ENCODE peak calls at places on chromosomes 2 and 18, in four cellular contexts. T, K, B and J are unnamed samples.

GRCh38 chr2:171228826-171229225 is 68.1 kb upstream of the TLK1 start:
- DNase-seq in T (no peak), B (no peak), K (no peak), J (no peak)

GRCh38 chr2:142585785-142586184 is 291.7 kb upstream of the KYNU start:
- DNase-seq in B (no peak), T (no peak), K (no peak), J (peak; percentile 8)

GRCh38 chr2:88680266-88680902 is 11.1 kb upstream of the RPIA start:
- DNase-seq in T (no peak), K (no peak), B (no peak), J (no peak)

GRCh38 chr18:61901334-61901986 is 8.7 kb upstream of the RNF152 start:
- DNase-seq in B (peak; percentile 54), T (no peak), K (peak; percentile 70), J (peak; percentile 70)

GRCh38 chr2:64067326-64067725 is 48.1 kb upstream of the VPS54 start:
- DNase-seq in B (no peak), K (peak; percentile 22), T (no peak), J (no peak)

GRCh38 chr18:32427084-32427933 is 43.4 kb downstream of the GAREM1 start:
- DNase-seq in T (no peak), B (no peak), K (peak; percentile 21), J (no peak)

GRCh38 chr2:127588241-127588640 is 52.8 kb downstream of the MYO7B start:
- DNase-seq in K (no peak), B (no peak), T (peak; percentile 5), J (no peak)

GRCh38 chr2:177058747-177059146 is 153.8 kb upstream of the HNRNPA3 start:
- DNase-seq in K (no peak), B (no peak), T (no peak), J (no peak)

GRCh38 chr2:165864353-165864752 is 70.3 kb upstream of the GALNT3 start:
- DNase-seq in K (no peak), B (no peak), T (no peak), J (no peak)

GRCh38 chr2:235541838-235542549 is 48.2 kb downstream of the AGAP1 start:
- DNase-seq in T (no peak), B (no peak), K (no peak), J (no peak)

GRCh38 chr18:44830551-44830950 is 149.9 kb downstream of the SETBP1 start:
- DNase-seq in B (no peak), K (no peak), T (no peak), J (no peak)

GRCh38 chr18:56962322-56962721 is 184.6 kb upstream of the BOD1L2 start:
- DNase-seq in T (no peak), B (no peak), K (no peak), J (no peak)

GRCh38 chr2:48601349-48601748 is 16.3 kb upstream of the GTF2A1L start:
- DNase-seq in K (no peak), T (no peak), B (no peak), J (no peak)

GRCh38 chr18:10085405-10085804 is 171.6 kb downstream of the VAPA start:
- DNase-seq in T (no peak), K (peak; percentile 7), B (no peak), J (no peak)

GRCh38 chr2:71631411-71631931 is 178.1 kb downstream of the DYSF start:
- DNase-seq in T (no peak), B (no peak), K (peak; percentile 9), J (no peak)

GRCh38 chr18:60662491-60662890 is 289.9 kb upstream of the MC4R start:
- DNase-seq in K (no peak), B (no peak), T (no peak), J (no peak)

GRCh38 chr2:25042321-25043240 is 705 bp downstream of the EFR3B start:
- DNase-seq in K (peak; percentile 32), T (no peak), B (no peak), J (peak; percentile 42)

GRCh38 chr2:152718047-152718908 is at the start of gene ARL6IP6:
- DNase-seq in T (peak; percentile 68), K (peak; percentile 89), B (peak; percentile 89), J (peak; percentile 89)

GRCh38 chr2:62919041-62919440 is 131.6 kb upstream of the OTX1 start:
- DNase-seq in K (no peak), T (no peak), B (no peak), J (no peak)

DNA sequence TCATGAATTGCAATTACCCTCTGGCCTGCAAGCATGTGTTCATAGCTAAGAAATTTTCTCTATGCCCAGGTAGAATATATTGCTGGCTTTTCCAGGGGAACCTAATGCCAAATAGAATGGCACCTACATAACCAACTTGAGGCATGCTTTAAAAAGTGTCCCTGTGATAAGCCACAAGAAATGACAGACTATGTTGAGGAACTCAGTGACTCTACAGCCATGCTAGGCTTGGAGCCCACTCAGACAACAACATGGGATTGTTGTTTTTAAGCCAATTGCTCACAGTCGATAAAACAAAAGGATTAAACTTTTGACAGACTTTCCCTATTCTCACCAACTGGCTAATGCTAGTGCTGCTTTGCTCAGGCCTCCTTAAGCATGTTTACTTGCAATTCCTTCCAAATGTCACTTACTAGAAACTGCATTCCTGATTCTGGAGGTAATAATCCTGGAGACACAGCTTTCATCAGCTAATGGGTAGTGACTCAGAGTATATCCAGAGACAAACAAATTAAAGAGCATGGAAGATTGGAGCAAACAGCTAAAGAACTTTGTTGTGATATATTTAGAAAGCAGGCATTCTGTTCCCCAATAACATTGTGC is 249.0 kb downstream of the SLC8A1 start:
- DNase-seq in K (peak; percentile 30), T (no peak), B (no peak), J (no peak)
- TF ChIP-seq CTCF in K (no peak), T (no peak), B (no peak), J (no peak)

GRCh38 chr18:7516505-7517117 is 50.5 kb upstream of the PTPRM start:
- DNase-seq in K (no peak), T (no peak), B (no peak), J (no peak)
- TF ChIP-seq CTCF in K (no peak), T (no peak), B (no peak), J (no peak)

GRCh38 chr2:41880561-41881243 is 167.1 kb upstream of the PKDCC start:
- DNase-seq in B (no peak), K (peak; percentile 14), T (no peak), J (no peak)
- TF ChIP-seq CTCF in B (no peak), K (no peak), T (no peak), J (no peak)

DNA sequence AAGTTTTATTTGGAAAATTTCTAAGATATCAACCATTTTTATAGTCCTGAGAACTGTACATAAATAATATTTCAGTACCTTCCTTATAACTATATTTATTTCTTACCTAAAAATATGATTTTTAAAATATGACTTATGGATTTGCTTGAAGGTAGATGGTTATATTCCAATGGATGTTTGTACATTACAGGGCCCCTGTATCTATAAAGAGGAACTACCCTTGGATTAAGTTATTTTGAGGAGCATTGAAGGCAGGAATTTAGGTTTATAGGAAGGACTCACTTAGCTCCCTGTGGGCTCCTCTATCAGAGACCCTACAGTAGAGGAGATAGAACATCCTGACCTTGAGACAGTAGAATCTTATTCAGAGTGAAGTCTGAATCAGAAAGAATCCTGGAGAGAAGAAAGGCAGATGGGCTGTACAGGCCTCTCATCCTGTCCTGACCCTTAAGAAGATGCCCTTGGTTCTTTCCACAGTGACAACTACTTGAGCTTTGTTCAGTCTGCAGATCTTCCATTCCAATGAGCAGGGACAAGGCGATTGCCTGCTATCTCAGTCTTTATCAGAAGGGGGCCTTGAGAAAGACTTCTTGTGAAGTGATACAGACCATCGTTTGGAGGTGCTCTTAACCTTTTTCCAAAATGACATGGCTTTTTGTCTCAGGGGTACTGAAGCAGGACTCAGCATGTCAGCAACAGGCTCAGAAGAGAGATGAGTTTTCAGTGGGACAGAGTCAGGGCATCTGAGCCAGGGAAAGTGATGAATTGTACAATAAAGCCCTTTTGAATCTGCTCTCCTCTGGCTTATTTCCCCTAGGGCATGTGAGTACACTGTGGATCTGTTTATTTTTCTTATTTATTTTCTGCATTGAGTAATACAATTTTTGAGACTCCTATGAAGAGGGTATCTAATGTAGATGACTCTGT is 20.9 kb downstream of the OXER1 start:
- DNase-seq in T (no peak), B (no peak), K (no peak), J (peak; percentile 2)
- TF ChIP-seq CTCF in T (no peak), B (no peak), K (no peak), J (no peak)

GRCh38 chr2:105451571-105452140 is 52.8 kb upstream of the FHL2 start:
- DNase-seq in K (no peak), T (no peak), B (no peak), J (no peak)

GRCh38 chr2:105458076-105458475 is 59.2 kb upstream of the FHL2 start:
- DNase-seq in B (no peak), K (no peak), T (no peak), J (no peak)

GRCh38 chr2:105455488-105455991 is 56.7 kb upstream of the FHL2 start:
- DNase-seq in B (peak; percentile 38), T (no peak), K (peak; percentile 88), J (no peak)

GRCh38 chr2:105450495-105450894 is 51.6 kb upstream of the FHL2 start:
- DNase-seq in K (no peak), T (no peak), B (no peak), J (no peak)

GRCh38 chr2:105454801-105455485 is 56.1 kb upstream of the FHL2 start:
- DNase-seq in T (no peak), B (no peak), K (peak; percentile 73), J (no peak)
- TF ChIP-seq CTCF in T (no peak), B (no peak), K (peak; percentile 69), J (no peak)

GRCh38 chr18:77701977-77702376 is 452.3 kb downstream of the GALR1 start:
- DNase-seq in B (no peak), T (no peak), K (no peak), J (no peak)

GRCh38 chr18:77700051-77700450 is 450.4 kb downstream of the GALR1 start:
- DNase-seq in T (no peak), B (no peak), K (no peak), J (no peak)

GRCh38 chr18:77705301-77705700 is 455.7 kb downstream of the GALR1 start:
- DNase-seq in K (no peak), T (no peak), B (no peak), J (no peak)

GRCh38 chr18:77702686-77703085 is 453.0 kb downstream of the GALR1 start:
- DNase-seq in T (no peak), K (peak; percentile 8), B (no peak), J (no peak)
- TF ChIP-seq CTCF in T (no peak), K (no peak), B (peak; percentile 16), J (peak; percentile 5)

GRCh38 chr2:21754164-21754788 is 630.5 kb downstream of the TDRD15 start:
- DNase-seq in B (no peak), T (no peak), K (no peak), J (no peak)
- TF ChIP-seq CTCF in B (no peak), T (no peak), K (peak; percentile 38), J (no peak)

GRCh38 chr2:162839419-162839818 is 852 bp upstream of the KCNH7 start:
- DNase-seq in K (no peak), B (no peak), T (no peak), J (no peak)
- TF ChIP-seq CTCF in K (no peak), B (no peak), T (no peak), J (no peak)

GRCh38 chr2:6945821-6946220 is 28.6 kb downstream of the RNF144A start:
- DNase-seq in B (no peak), T (no peak), K (no peak), J (no peak)
- TF ChIP-seq CTCF in B (no peak), T (no peak), K (no peak), J (no peak)